ENCODE peak calls at places on chromosomes 4 and X, in five cellular contexts. G is NCI-H526; R is naive thymus-derived CD8-positive, alpha-beta T cell; V is nucleus accumbens; P is NCI-H345. C is an unnamed sample.

GRCh38 chrX:41127476-41128192 is 42.4 kb downstream of the USP9X start:
- DNase-seq in G (no peak), V (no peak), R (no peak), P (no peak), C (no peak)

GRCh38 chr4:102503831-102504786 is 3.0 kb downstream of the NFKB1 start:
- DNase-seq in G (no peak), V (no peak), R (no peak), P (no peak), C (no peak)

GRCh38 chr4:67087897-67088296 is 457.4 kb downstream of the CENPC start:
- DNase-seq in P (peak; percentile 43), G (no peak), V (no peak), R (peak; percentile 3), C (peak; percentile 50)

GRCh38 chrX:47169726-47170515 is 23.7 kb upstream of the UBA1 start:
- DNase-seq in R (no peak), V (no peak), P (no peak), G (no peak), C (no peak)

GRCh38 chrX:68824565-68825125 is 4.2 kb upstream of the EFNB1 start:
- DNase-seq in P (no peak), G (no peak), R (no peak), V (no peak), C (peak; percentile 12)

GRCh38 chrX:84907324-84907946 is 96.2 kb upstream of the APOOL start:
- DNase-seq in P (no peak), R (no peak), V (no peak), G (no peak), C (no peak)

GRCh38 chrX:48490661-48491060 is 14.7 kb downstream of the FTSJ1 start:
- DNase-seq in R (no peak), V (no peak), P (no peak), G (no peak), C (no peak)

GRCh38 chrX:53239474-53239873 is 14.5 kb upstream of the KDM5C start:
- DNase-seq in G (no peak), P (no peak), V (no peak), R (no peak), C (no peak)

GRCh38 chr4:168883513-168883912 is 126.5 kb downstream of the CBR4 start:
- DNase-seq in P (no peak), V (no peak), G (no peak), R (no peak), C (no peak)

C was measured in stimulated activated effector memory CD8-positive, alpha-beta T cell treated with anti-CD3 and anti-CD28 coated beads, Interleukin-12 subunit alpha, Interleukin-12 subunit beta, amount 100 ng/mL, for 72 hours.